ENCODE peak calls at places on chromosome 20, in eight cellular contexts. S is nephron progenitor cell; I is naive thymus-derived CD8-positive, alpha-beta T cell; D is NCI-H345; H is stimulated activated CD8-positive, alpha-beta memory T cell treated with anti-CD3 and anti-CD28 coated beads, Interleukin-4, amount 100 ng/mL, for 4 hours; T is heart left ventricle; Y is aorta; R is T-cell. G is an unnamed sample.

GRCh38 chr20:23215596-23215995 is 129.5 kb upstream of the CD93 start:
- DNase-seq in S (no peak), I (no peak), D (no peak), H (no peak), T (no peak), Y (no peak), R (no peak), G (no peak)

GRCh38 chr20:58903636-58904035 is 51.1 kb downstream of the GNAS start:
- DNase-seq in S (no peak), I (no peak), D (no peak), H (no peak), T (no peak), Y (no peak), R (no peak), G (no peak)

GRCh38 chr20:37406010-37406998 is 60.4 kb downstream of the SRC start:
- DNase-seq in S (peak), I (peak), D (peak), H (peak), T (no peak), Y (peak), R (no peak), G (peak)

GRCh38 chr20:26276811-26277210 is 580.2 kb upstream of the ZNF337 start:
- DNase-seq in S (peak), I (no peak), D (no peak), H (no peak), T (no peak), Y (peak), R (no peak), G (peak)

GRCh38 chr20:46784450-46785127 is 75.1 kb downstream of the SLC2A10 start:
- DNase-seq in S (no peak), I (no peak), D (no peak), H (no peak), T (no peak), Y (no peak), R (no peak), G (no peak)

GRCh38 chr20:7226156-7226555 is 458.7 kb downstream of the BMP2 start:
- DNase-seq in S (no peak), I (no peak), D (no peak), H (no peak), T (no peak), Y (no peak), R (no peak), G (no peak)

GRCh38 chr20:63188641-63189321 is 27.1 kb downstream of the YTHDF1 start:
- DNase-seq in S (no peak), I (no peak), D (no peak), H (no peak), T (no peak), Y (no peak), R (no peak), G (no peak)

GRCh38 chr20:57615472-57615855 is 4.8 kb downstream of the ZBP1 start:
- DNase-seq in S (no peak), I (no peak), D (no peak), H (no peak), T (no peak), Y (peak), R (no peak), G (no peak)

GRCh38 chr20:25042531-25043498 is 15.1 kb downstream of the ACSS1 start:
- DNase-seq in S (no peak), I (peak), D (no peak), H (no peak), T (peak), Y (peak), R (peak), G (peak)

GRCh38 chr20:61436268-61436667 is 184.2 kb downstream of the CDH4 start:
- DNase-seq in S (no peak), I (no peak), D (no peak), H (no peak), T (no peak), Y (no peak), R (no peak), G (no peak)

GRCh38 chr20:34566978-34567884 is 8.7 kb downstream of the MAP1LC3A start:
- DNase-seq in S (no peak), I (no peak), D (no peak), H (no peak), T (no peak), Y (no peak), R (no peak), G (no peak)

GRCh38 chr20:60984666-60985065 is 267.4 kb upstream of the CDH4 start:
- DNase-seq in S (no peak), I (no peak), D (no peak), H (no peak), T (no peak), Y (no peak), R (no peak), G (no peak)

GRCh38 chr20:57315083-57315963 is 14.3 kb upstream of the SPO11 start:
- DNase-seq in S (no peak), I (no peak), D (peak), H (no peak), T (no peak), Y (no peak), R (no peak), G (no peak)

GRCh38 chr20:54466112-54466511 is 9.3 kb upstream of the DOK5 start:
- DNase-seq in S (no peak), I (no peak), D (no peak), H (no peak), T (no peak), Y (no peak), R (no peak), G (no peak)

GRCh38 chr20:19543114-19543513 is 214.9 kb upstream of the RIN2 start:
- DNase-seq in S (no peak), I (peak), D (no peak), H (no peak), T (no peak), Y (no peak), R (no peak), G (no peak)

GRCh38 chr20:61521680-61522420 is 269.8 kb downstream of the CDH4 start:
- DNase-seq in S (no peak), I (no peak), D (no peak), H (no peak), T (no peak), Y (peak), R (no peak), G (no peak)

GRCh38 chr20:1894951-1895673 is at the start of gene SIRPA:
- DNase-seq in S (peak), I (no peak), D (peak), H (no peak), T (peak), Y (peak), R (no peak), G (peak)

GRCh38 chr20:38523697-38524096 is 51.1 kb downstream of the RALGAPB start:
- DNase-seq in S (no peak), I (no peak), D (no peak), H (no peak), T (no peak), Y (no peak), R (no peak), G (no peak)

GRCh38 chr20:37729452-37729851 is 35.6 kb downstream of the CTNNBL1 start:
- DNase-seq in S (no peak), I (no peak), D (no peak), H (no peak), T (no peak), Y (no peak), R (no peak), G (no peak)

G was measured in anterior cingulate cortex.